ENCODE peak calls at places on chromosome 17, in seven cellular contexts. V, J, H, T, Z, Y and W are unnamed samples.

GRCh38 chr17:56690441-56691291 is 97.2 kb downstream of the NOG start:
- DNase-seq in V (no peak), J (no peak), H (no peak), T (no peak), Z (no peak), Y (no peak), W (no peak)

GRCh38 chr17:5078106-5079028 is at the start of gene ZFP3:
- DNase-seq in V (peak), J (peak), H (peak), T (no peak), Z (no peak), Y (no peak), W (no peak)

GRCh38 chr17:17859909-17860760 is 23.3 kb upstream of the SREBF1 start:
- DNase-seq in V (peak), J (no peak), H (no peak), T (no peak), Z (peak), Y (peak), W (peak)

GRCh38 chr17:74924250-74924948 is at the start of gene OTOP2:
- DNase-seq in V (peak), J (no peak), H (no peak), T (no peak), Z (no peak), Y (no peak), W (no peak)

GRCh38 chr17:26809033-26809432 is 484.9 kb upstream of the WSB1 start:
- DNase-seq in V (no peak), J (peak), H (peak), T (peak), Z (no peak), Y (no peak), W (no peak)

GRCh38 chr17:35701491-35701890 is 29.9 kb upstream of the RASL10B start:
- DNase-seq in V (no peak), J (no peak), H (no peak), T (no peak), Z (no peak), Y (no peak), W (no peak)

GRCh38 chr17:75832164-75832651 is 12.0 kb downstream of the UNC13D start:
- DNase-seq in V (no peak), J (no peak), H (no peak), T (no peak), Z (no peak), Y (no peak), W (no peak)

GRCh38 chr17:38705523-38705802 is 390 bp downstream of the MLLT6 start:
- DNase-seq in V (no peak), J (no peak), H (no peak), T (no peak), Z (no peak), Y (peak), W (no peak)

GRCh38 chr17:51372345-51373004 is 112.1 kb downstream of the UTP18 start:
- DNase-seq in V (peak), J (no peak), H (peak), T (peak), Z (peak), Y (peak), W (peak)

GRCh38 chr17:9151091-9151490 is 129.8 kb downstream of the NTN1 start:
- DNase-seq in V (no peak), J (no peak), H (no peak), T (no peak), Z (peak), Y (no peak), W (no peak)

GRCh38 chr17:33499025-33499424 is 205.9 kb upstream of the ASIC2 start:
- DNase-seq in V (no peak), J (no peak), H (no peak), T (no peak), Z (no peak), Y (no peak), W (no peak)

GRCh38 chr17:71208111-71208704 is 912.6 kb upstream of the SOX9 start:
- DNase-seq in V (no peak), J (no peak), H (no peak), T (no peak), Z (no peak), Y (no peak), W (no peak)

GRCh38 chr17:74987909-74988711 is 678 bp downstream of the CDR2L start:
- DNase-seq in V (peak), J (no peak), H (no peak), T (no peak), Z (no peak), Y (peak), W (peak)

GRCh38 chr17:75575728-75576127 is 11.9 kb upstream of the MYO15B start:
- DNase-seq in V (no peak), J (no peak), H (no peak), T (no peak), Z (no peak), Y (no peak), W (no peak)

GRCh38 chr17:7882068-7882467 is 6.5 kb upstream of the CHD3 start:
- DNase-seq in V (no peak), J (no peak), H (no peak), T (no peak), Z (no peak), Y (no peak), W (no peak)

GRCh38 chr17:28426081-28426519 is 20.1 kb upstream of the SLC46A1 start:
- DNase-seq in V (peak), J (no peak), H (no peak), T (no peak), Z (peak), Y (peak), W (peak)

GRCh38 chr17:61189968-61190367 is 209.7 kb upstream of the TBX2 start:
- DNase-seq in V (no peak), J (no peak), H (no peak), T (no peak), Z (no peak), Y (no peak), W (no peak)

GRCh38 chr17:8123695-8124349 is at the start of gene HES7:
- DNase-seq in V (peak), J (no peak), H (no peak), T (no peak), Z (no peak), Y (peak), W (no peak)

GRCh38 chr17:48014603-48015037 is 23.0 kb downstream of the COPZ2 start:
- DNase-seq in V (no peak), J (no peak), H (no peak), T (no peak), Z (no peak), Y (peak), W (no peak)

GRCh38 chr17:67044016-67044772 is at the start of gene CACNG1:
- DNase-seq in V (no peak), J (no peak), H (no peak), T (no peak), Z (no peak), Y (no peak), W (no peak)

GRCh38 chr17:46039592-46040186 is 40.6 kb downstream of the STH start:
- DNase-seq in V (no peak), J (no peak), H (no peak), T (no peak), Z (no peak), Y (no peak), W (no peak)

GRCh38 chr17:42680331-42680808 is 1.3 kb downstream of the CCR10 start:
- DNase-seq in V (no peak), J (no peak), H (no peak), T (no peak), Z (no peak), Y (peak), W (no peak)

GRCh38 chr17:42681976-42682375 is 333 bp upstream of the CCR10 start:
- DNase-seq in V (no peak), J (no peak), H (no peak), T (no peak), Z (no peak), Y (no peak), W (no peak)

GRCh38 chr17:42684033-42684625 is 1.8 kb downstream of the CNTNAP1 start:
- DNase-seq in V (no peak), J (no peak), H (no peak), T (no peak), Z (no peak), Y (no peak), W (no peak)

GRCh38 chr17:42683407-42684031 is 1.2 kb downstream of the CNTNAP1 start:
- DNase-seq in V (peak), J (no peak), H (no peak), T (no peak), Z (no peak), Y (no peak), W (no peak)

GRCh38 chr17:42682400-42683384 is at the start of gene CNTNAP1:
- DNase-seq in V (peak), J (no peak), H (no peak), T (no peak), Z (peak), Y (peak), W (peak)
- TF ChIP-seq SP1 in V (no peak), J (no peak), H (no peak), T (no peak), Z (no peak), Y (no peak), W (no peak)

DNA sequence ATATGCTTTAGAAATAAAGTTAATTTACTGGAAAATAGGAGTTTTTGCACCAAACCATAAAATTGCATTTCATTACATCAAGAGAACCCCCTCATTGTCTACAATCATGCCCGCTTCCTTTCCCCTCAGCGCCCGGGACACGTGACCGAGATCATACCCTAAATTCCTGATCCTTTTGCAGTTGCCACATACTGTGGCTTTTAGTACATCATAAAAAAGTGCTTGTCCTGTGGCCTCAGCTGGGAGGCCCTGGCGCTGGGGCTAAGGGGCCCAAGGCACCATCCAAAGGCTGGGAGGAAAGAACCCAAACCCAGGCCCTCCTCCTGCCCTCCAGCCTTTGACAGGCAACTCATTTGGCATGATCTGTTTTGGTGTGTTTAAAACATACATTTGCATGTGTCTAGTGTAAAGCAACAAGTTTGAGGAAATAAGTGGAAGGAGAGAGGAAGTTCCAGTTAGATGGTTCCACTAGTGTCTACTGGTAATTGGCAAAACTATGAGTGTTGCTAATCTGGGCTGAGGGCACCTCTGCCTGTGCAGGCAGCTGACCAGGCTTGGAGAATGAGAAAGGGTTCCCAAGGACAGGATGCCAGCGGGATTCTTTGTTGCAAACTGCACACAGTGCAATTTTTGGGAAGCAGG is 6.0 kb downstream of the CDK5R1 start:
- DNase-seq in V (no peak), J (no peak), H (no peak), T (no peak), Z (no peak), Y (no peak), W (no peak)
- TF ChIP-seq SP1 in V (no peak), J (no peak), H (no peak), T (no peak), Z (no peak), Y (no peak), W (no peak)

DNA sequence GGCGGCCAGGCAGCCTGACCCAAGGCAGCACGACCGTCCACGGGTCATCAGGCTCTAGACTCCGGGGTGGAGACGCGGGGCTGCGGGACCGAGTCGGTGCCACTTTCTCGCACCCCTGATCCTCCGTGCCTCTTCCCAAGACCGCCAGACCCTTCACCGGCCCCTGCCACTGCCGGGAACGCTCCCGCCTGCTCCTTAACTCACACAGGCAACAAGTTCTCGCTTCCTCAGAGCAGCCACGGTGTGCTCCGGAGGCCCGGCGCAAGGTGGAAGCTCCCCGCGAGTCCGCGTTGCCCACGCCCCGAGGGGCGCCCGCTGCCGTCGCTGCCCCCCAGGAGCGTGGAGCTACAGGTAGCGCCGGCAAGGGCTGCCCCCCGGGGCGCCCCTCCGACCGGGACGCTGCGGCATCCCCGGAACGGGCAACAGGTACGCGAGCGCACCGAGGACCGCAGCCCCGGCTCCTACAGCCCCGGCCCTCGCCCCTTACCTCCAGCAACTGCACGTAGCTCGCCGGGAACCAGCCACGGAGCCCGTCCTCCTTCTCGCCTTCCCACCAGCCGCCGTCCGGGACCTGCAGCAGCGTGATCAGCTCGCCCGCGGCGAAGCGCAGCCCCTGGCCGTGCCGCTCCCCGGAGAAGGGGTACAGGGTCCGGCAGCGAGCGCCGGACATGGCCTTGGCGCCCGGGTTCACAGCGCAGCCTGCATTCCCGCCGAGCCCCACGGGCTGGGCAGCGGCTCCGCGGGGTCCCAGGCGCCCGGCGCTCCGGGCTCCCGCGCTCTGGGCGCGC is 491 bp downstream of the GAS7 start:
- DNase-seq in V (peak), J (no peak), H (no peak), T (no peak), Z (no peak), Y (no peak), W (peak)
- TF ChIP-seq SP1 in V (no peak), J (no peak), H (no peak), T (no peak), Z (no peak), Y (no peak), W (no peak)

DNA sequence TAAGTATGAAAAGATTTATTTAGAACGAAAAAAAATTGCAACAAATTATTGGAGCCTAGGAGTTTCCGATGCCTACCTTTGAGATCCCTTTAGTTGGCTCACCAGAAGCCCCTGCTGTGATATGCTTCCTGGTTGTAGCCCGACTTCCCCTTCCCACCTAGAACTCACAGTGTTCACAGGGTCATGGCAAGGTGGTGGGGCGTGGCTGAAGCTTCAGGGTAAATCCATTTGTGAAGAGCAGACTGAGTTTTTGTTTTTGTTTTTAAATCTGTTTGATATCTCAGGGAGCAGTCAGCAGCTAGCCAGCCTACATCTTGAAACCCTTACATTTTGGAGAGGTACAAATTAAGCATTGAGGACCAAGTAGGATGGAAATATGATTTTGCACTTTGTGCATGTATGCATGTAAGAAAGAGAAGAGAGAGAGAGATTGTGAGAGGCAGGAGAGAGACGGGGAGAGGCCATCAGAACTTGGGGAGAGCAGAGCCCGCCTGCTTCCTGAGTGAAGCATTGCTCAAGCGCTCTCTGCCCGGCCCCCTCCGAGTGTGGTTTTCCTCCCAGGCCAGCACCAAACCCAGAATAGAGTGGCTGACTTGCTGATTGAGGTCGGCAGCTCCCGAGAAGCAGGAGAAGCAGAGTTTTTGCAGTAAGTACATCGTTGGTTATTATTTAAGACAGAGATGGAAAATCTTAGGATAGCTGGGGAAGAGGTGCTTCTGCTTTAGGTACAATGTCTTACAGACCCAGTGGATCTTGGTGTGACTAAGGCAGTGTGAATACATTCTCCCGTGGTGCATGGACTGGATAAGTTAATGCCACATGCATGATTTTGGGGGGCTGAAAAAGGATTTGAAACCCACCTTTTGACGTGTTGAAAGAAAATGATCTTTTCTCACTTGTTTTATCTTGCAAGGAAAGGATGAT is 64.2 kb downstream of the SPECC1 start:
- DNase-seq in V (no peak), J (no peak), H (no peak), T (no peak), Z (no peak), Y (no peak), W (no peak)
- TF ChIP-seq SP1 in V (no peak), J (no peak), H (no peak), T (no peak), Z (no peak), Y (no peak), W (no peak)

GRCh38 chr17:78255029-78255656 is 23.7 kb downstream of the TMEM235 start:
- DNase-seq in V (no peak), J (no peak), H (no peak), T (no peak), Z (no peak), Y (no peak), W (no peak)

GRCh38 chr17:78257810-78258322 is 26.4 kb downstream of the TMEM235 start:
- DNase-seq in V (no peak), J (no peak), H (no peak), T (no peak), Z (no peak), Y (peak), W (no peak)

GRCh38 chr17:78253946-78254672 is 22.7 kb downstream of the TMEM235 start:
- DNase-seq in V (peak), J (peak), H (no peak), T (peak), Z (peak), Y (peak), W (peak)

GRCh38 chr17:78256705-78257559 is 25.5 kb downstream of the TMEM235 start:
- DNase-seq in V (no peak), J (no peak), H (no peak), T (no peak), Z (no peak), Y (no peak), W (no peak)

DNA sequence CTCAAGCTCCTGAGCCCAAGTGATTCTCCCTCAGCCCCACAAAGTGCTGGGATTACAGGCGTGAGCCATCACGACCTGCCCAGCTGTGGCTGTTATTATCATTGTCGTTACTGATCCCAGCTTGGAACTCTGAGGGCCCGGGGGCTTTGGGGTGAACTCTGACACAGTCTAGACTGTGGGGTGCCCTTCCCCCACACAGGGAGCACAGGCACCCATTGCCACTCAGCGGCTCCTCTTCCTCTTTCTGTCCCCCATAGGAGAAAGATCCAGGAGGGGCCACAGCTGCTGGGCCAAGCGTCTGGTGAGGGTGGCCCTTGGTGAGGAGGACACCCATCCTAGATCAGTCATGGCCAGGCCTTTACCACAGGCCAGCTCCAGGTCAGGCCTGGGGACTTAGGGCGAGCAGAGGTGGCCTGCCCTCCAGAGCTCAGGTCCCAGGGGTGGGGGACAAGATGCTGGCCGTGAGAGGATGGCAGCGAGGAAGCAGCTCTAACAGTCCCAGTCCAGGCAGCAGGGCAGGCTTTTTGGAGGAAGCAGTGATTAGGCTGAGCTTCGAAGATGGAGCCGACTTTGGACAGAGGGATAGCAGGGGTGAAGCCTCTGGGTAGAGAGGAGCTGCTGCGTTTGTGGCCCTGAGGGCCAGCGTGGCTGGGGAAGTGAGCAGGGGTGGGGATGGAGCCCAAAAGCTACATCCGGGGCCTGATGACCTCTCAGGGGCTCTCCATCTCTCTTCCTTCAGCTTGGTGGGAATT is 24.7 kb downstream of the TMEM235 start:
- DNase-seq in V (no peak), J (no peak), H (no peak), T (no peak), Z (no peak), Y (no peak), W (no peak)
- TF ChIP-seq SP1 in V (no peak), J (no peak), H (no peak), T (no peak), Z (no peak), Y (no peak), W (no peak)

GRCh38 chr17:62967111-62967449 is 1.0 kb downstream of the TANC2 start:
- DNase-seq in V (no peak), J (no peak), H (no peak), T (no peak), Z (no peak), Y (no peak), W (no peak)

GRCh38 chr17:62965649-62966425 is at the start of gene TANC2:
- DNase-seq in V (peak), J (peak), H (peak), T (peak), Z (peak), Y (peak), W (peak)

GRCh38 chr17:62968445-62968923 is 2.4 kb downstream of the TANC2 start:
- DNase-seq in V (peak), J (no peak), H (peak), T (peak), Z (peak), Y (peak), W (peak)

GRCh38 chr17:62965149-62965648 is 836 bp upstream of the TANC2 start:
- DNase-seq in V (no peak), J (no peak), H (no peak), T (no peak), Z (no peak), Y (no peak), W (peak)

GRCh38 chr17:62966426-62967110 is 533 bp downstream of the TANC2 start:
- DNase-seq in V (peak), J (no peak), H (no peak), T (no peak), Z (no peak), Y (no peak), W (peak)
- TF ChIP-seq SP1 in V (no peak), J (no peak), H (no peak), T (no peak), Z (no peak), Y (no peak), W (no peak)

GRCh38 chr17:78488156-78488555 is 89.0 kb downstream of the DNAH17 start:
- DNase-seq in V (no peak), J (no peak), H (no peak), T (no peak), Z (no peak), Y (no peak), W (no peak)
- TF ChIP-seq SP1 in V (no peak), J (no peak), H (no peak), T (no peak), Z (no peak), Y (no peak), W (no peak)